ENCODE peak calls at places on chromosome 22, in nine cellular contexts. One of them, this sample, is unnamed.

GRCh38 chr22:42934338-42934737 is 77.3 kb upstream of the ARFGAP3 start:
- DNase-seq in HFFc6: no peak
- DNase-seq in stimulated activated CD8-positive, alpha-beta memory T cell treated with anti-CD3 and anti-CD28 coated beads, Interleukin-7, amount 100 ng/mL, for 24 hours: no peak
- DNase-seq in ELR: no peak
- DNase-seq in stimulated activated naive CD4-positive, alpha-beta T cell treated with Interleukin-2 at 50 U/mL for 16 hours: no peak
- DNase-seq in HTR-8/SVneo: no peak
- DNase-seq in kidney glomerular epithelial cell: no peak
- DNase-seq in IMR-90: no peak
- DNase-seq in RPMI8226: no peak
- DNase-seq in this sample: no peak

GRCh38 chr22:29816128-29816527 is 21.9 kb downstream of the ASCC2 start:
- DNase-seq in IMR-90: no peak
- DNase-seq in RPMI8226: no peak
- DNase-seq in HFFc6: no peak
- DNase-seq in ELR: no peak
- DNase-seq in stimulated activated CD8-positive, alpha-beta memory T cell treated with anti-CD3 and anti-CD28 coated beads, Interleukin-7, amount 100 ng/mL, for 24 hours: no peak
- DNase-seq in stimulated activated naive CD4-positive, alpha-beta T cell treated with Interleukin-2 at 50 U/mL for 16 hours: no peak
- DNase-seq in HTR-8/SVneo: no peak
- DNase-seq in kidney glomerular epithelial cell: no peak
- DNase-seq in this sample: no peak

GRCh38 chr22:36404436-36404835 is 16.7 kb upstream of the MYH9 start:
- DNase-seq in ELR: no peak
- DNase-seq in stimulated activated naive CD4-positive, alpha-beta T cell treated with Interleukin-2 at 50 U/mL for 16 hours: no peak
- DNase-seq in IMR-90: no peak
- DNase-seq in RPMI8226: no peak
- DNase-seq in HTR-8/SVneo: no peak
- DNase-seq in stimulated activated CD8-positive, alpha-beta memory T cell treated with anti-CD3 and anti-CD28 coated beads, Interleukin-7, amount 100 ng/mL, for 24 hours: no peak
- DNase-seq in HFFc6: no peak
- DNase-seq in kidney glomerular epithelial cell: no peak
- DNase-seq in this sample: no peak

GRCh38 chr22:44573451-44573850 is 75.4 kb upstream of the RTL6 start:
- DNase-seq in RPMI8226: no peak
- DNase-seq in ELR: no peak
- DNase-seq in stimulated activated CD8-positive, alpha-beta memory T cell treated with anti-CD3 and anti-CD28 coated beads, Interleukin-7, amount 100 ng/mL, for 24 hours: no peak
- DNase-seq in IMR-90: no peak
- DNase-seq in HFFc6: no peak
- DNase-seq in stimulated activated naive CD4-positive, alpha-beta T cell treated with Interleukin-2 at 50 U/mL for 16 hours: no peak
- DNase-seq in kidney glomerular epithelial cell: no peak
- DNase-seq in HTR-8/SVneo: no peak
- DNase-seq in this sample: no peak

GRCh38 chr22:38841211-38841610 is 2.6 kb downstream of the NPTXR start:
- DNase-seq in RPMI8226: peak; percentile 90
- DNase-seq in stimulated activated naive CD4-positive, alpha-beta T cell treated with Interleukin-2 at 50 U/mL for 16 hours: no peak
- DNase-seq in ELR: no peak
- DNase-seq in HFFc6: no peak
- DNase-seq in stimulated activated CD8-positive, alpha-beta memory T cell treated with anti-CD3 and anti-CD28 coated beads, Interleukin-7, amount 100 ng/mL, for 24 hours: no peak
- DNase-seq in kidney glomerular epithelial cell: no peak
- DNase-seq in HTR-8/SVneo: no peak
- DNase-seq in IMR-90: no peak
- DNase-seq in this sample: no peak

GRCh38 chr22:39177456-39177775 is 24.9 kb upstream of the CBX7 start:
- DNase-seq in HTR-8/SVneo: no peak
- DNase-seq in RPMI8226: no peak
- DNase-seq in stimulated activated CD8-positive, alpha-beta memory T cell treated with anti-CD3 and anti-CD28 coated beads, Interleukin-7, amount 100 ng/mL, for 24 hours: no peak
- DNase-seq in stimulated activated naive CD4-positive, alpha-beta T cell treated with Interleukin-2 at 50 U/mL for 16 hours: no peak
- DNase-seq in kidney glomerular epithelial cell: no peak
- DNase-seq in IMR-90: no peak
- DNase-seq in HFFc6: no peak
- DNase-seq in ELR: peak; percentile 37
- DNase-seq in this sample: peak; percentile 9

GRCh38 chr22:42151924-42152635 is 21.5 kb upstream of the CYP2D6 start:
- DNase-seq in RPMI8226: no peak
- DNase-seq in stimulated activated naive CD4-positive, alpha-beta T cell treated with Interleukin-2 at 50 U/mL for 16 hours: no peak
- DNase-seq in HTR-8/SVneo: no peak
- DNase-seq in kidney glomerular epithelial cell: no peak
- DNase-seq in HFFc6: no peak
- DNase-seq in stimulated activated CD8-positive, alpha-beta memory T cell treated with anti-CD3 and anti-CD28 coated beads, Interleukin-7, amount 100 ng/mL, for 24 hours: no peak
- DNase-seq in IMR-90: no peak
- DNase-seq in ELR: no peak
- DNase-seq in this sample: no peak

GRCh38 chr22:36329217-36330078 is 58.3 kb downstream of the MYH9 start:
- DNase-seq in ELR: peak; percentile 98
- DNase-seq in HTR-8/SVneo: peak; percentile 89
- DNase-seq in stimulated activated naive CD4-positive, alpha-beta T cell treated with Interleukin-2 at 50 U/mL for 16 hours: peak; percentile 85
- DNase-seq in kidney glomerular epithelial cell: peak; percentile 96
- DNase-seq in HFFc6: peak; percentile 95
- DNase-seq in stimulated activated CD8-positive, alpha-beta memory T cell treated with anti-CD3 and anti-CD28 coated beads, Interleukin-7, amount 100 ng/mL, for 24 hours: peak; percentile 75
- DNase-seq in IMR-90: peak; percentile 97
- DNase-seq in RPMI8226: no peak
- DNase-seq in this sample: peak; percentile 89

GRCh38 chr22:50308597-50308935 is 1.1 kb upstream of the PLXNB2 start:
- DNase-seq in IMR-90: peak; percentile 40
- DNase-seq in kidney glomerular epithelial cell: peak; percentile 26
- DNase-seq in HFFc6: peak; percentile 69
- DNase-seq in HTR-8/SVneo: peak; percentile 48
- DNase-seq in stimulated activated naive CD4-positive, alpha-beta T cell treated with Interleukin-2 at 50 U/mL for 16 hours: no peak
- DNase-seq in ELR: peak; percentile 28
- DNase-seq in stimulated activated CD8-positive, alpha-beta memory T cell treated with anti-CD3 and anti-CD28 coated beads, Interleukin-7, amount 100 ng/mL, for 24 hours: no peak
- DNase-seq in RPMI8226: no peak
- DNase-seq in this sample: no peak

GRCh38 chr22:50548046-50548912 is 2.6 kb downstream of the KLHDC7B start:
- DNase-seq in ELR: no peak
- DNase-seq in kidney glomerular epithelial cell: no peak
- DNase-seq in stimulated activated CD8-positive, alpha-beta memory T cell treated with anti-CD3 and anti-CD28 coated beads, Interleukin-7, amount 100 ng/mL, for 24 hours: no peak
- DNase-seq in RPMI8226: no peak
- DNase-seq in HTR-8/SVneo: no peak
- DNase-seq in stimulated activated naive CD4-positive, alpha-beta T cell treated with Interleukin-2 at 50 U/mL for 16 hours: peak; percentile 50
- DNase-seq in HFFc6: no peak
- DNase-seq in IMR-90: no peak
- DNase-seq in this sample: no peak

GRCh38 chr22:43883012-43883661 is 8.7 kb downstream of the PNPLA5 start:
- DNase-seq in kidney glomerular epithelial cell: peak; percentile 26
- DNase-seq in HFFc6: peak; percentile 73
- DNase-seq in stimulated activated naive CD4-positive, alpha-beta T cell treated with Interleukin-2 at 50 U/mL for 16 hours: peak; percentile 11
- DNase-seq in HTR-8/SVneo: peak; percentile 72
- DNase-seq in stimulated activated CD8-positive, alpha-beta memory T cell treated with anti-CD3 and anti-CD28 coated beads, Interleukin-7, amount 100 ng/mL, for 24 hours: no peak
- DNase-seq in ELR: peak; percentile 92
- DNase-seq in IMR-90: peak; percentile 81
- DNase-seq in RPMI8226: peak; percentile 87
- DNase-seq in this sample: peak; percentile 82

GRCh38 chr22:50620861-50621490 is 7.0 kb downstream of the ARSA start:
- DNase-seq in stimulated activated naive CD4-positive, alpha-beta T cell treated with Interleukin-2 at 50 U/mL for 16 hours: peak; percentile 43
- DNase-seq in IMR-90: no peak
- DNase-seq in stimulated activated CD8-positive, alpha-beta memory T cell treated with anti-CD3 and anti-CD28 coated beads, Interleukin-7, amount 100 ng/mL, for 24 hours: no peak
- DNase-seq in ELR: no peak
- DNase-seq in kidney glomerular epithelial cell: no peak
- DNase-seq in HTR-8/SVneo: no peak
- DNase-seq in HFFc6: no peak
- DNase-seq in RPMI8226: peak; percentile 68
- DNase-seq in this sample: peak; percentile 19

GRCh38 chr22:16915711-16916110 is 90.5 kb upstream of the XKR3 start:
- DNase-seq in kidney glomerular epithelial cell: no peak
- DNase-seq in stimulated activated CD8-positive, alpha-beta memory T cell treated with anti-CD3 and anti-CD28 coated beads, Interleukin-7, amount 100 ng/mL, for 24 hours: no peak
- DNase-seq in ELR: peak; percentile 30
- DNase-seq in HFFc6: no peak
- DNase-seq in IMR-90: no peak
- DNase-seq in RPMI8226: no peak
- DNase-seq in HTR-8/SVneo: no peak
- DNase-seq in stimulated activated naive CD4-positive, alpha-beta T cell treated with Interleukin-2 at 50 U/mL for 16 hours: no peak
- DNase-seq in this sample: no peak

GRCh38 chr22:30876925-30877553 is 91.5 kb downstream of the MORC2 start:
- DNase-seq in kidney glomerular epithelial cell: no peak
- DNase-seq in ELR: no peak
- DNase-seq in IMR-90: peak; percentile 52
- DNase-seq in RPMI8226: no peak
- DNase-seq in stimulated activated CD8-positive, alpha-beta memory T cell treated with anti-CD3 and anti-CD28 coated beads, Interleukin-7, amount 100 ng/mL, for 24 hours: no peak
- DNase-seq in HTR-8/SVneo: no peak
- DNase-seq in HFFc6: no peak
- DNase-seq in stimulated activated naive CD4-positive, alpha-beta T cell treated with Interleukin-2 at 50 U/mL for 16 hours: no peak
- DNase-seq in this sample: peak; percentile 79

GRCh38 chr22:46592390-46592872 is 27.8 kb upstream of the GRAMD4 start:
- DNase-seq in HTR-8/SVneo: no peak
- DNase-seq in stimulated activated CD8-positive, alpha-beta memory T cell treated with anti-CD3 and anti-CD28 coated beads, Interleukin-7, amount 100 ng/mL, for 24 hours: peak; percentile 33
- DNase-seq in stimulated activated naive CD4-positive, alpha-beta T cell treated with Interleukin-2 at 50 U/mL for 16 hours: peak; percentile 36
- DNase-seq in ELR: peak; percentile 75
- DNase-seq in kidney glomerular epithelial cell: peak; percentile 81
- DNase-seq in RPMI8226: peak; percentile 86
- DNase-seq in HFFc6: peak; percentile 22
- DNase-seq in IMR-90: peak; percentile 71
- DNase-seq in this sample: peak; percentile 81

GRCh38 chr22:28444659-28445058 is 235.0 kb downstream of the TTC28 start:
- DNase-seq in RPMI8226: no peak
- DNase-seq in HFFc6: no peak
- DNase-seq in HTR-8/SVneo: no peak
- DNase-seq in kidney glomerular epithelial cell: no peak
- DNase-seq in ELR: no peak
- DNase-seq in stimulated activated naive CD4-positive, alpha-beta T cell treated with Interleukin-2 at 50 U/mL for 16 hours: no peak
- DNase-seq in IMR-90: no peak
- DNase-seq in stimulated activated CD8-positive, alpha-beta memory T cell treated with anti-CD3 and anti-CD28 coated beads, Interleukin-7, amount 100 ng/mL, for 24 hours: no peak
- DNase-seq in this sample: no peak